ENCODE peak calls at places on chromosome 9, in four cellular contexts. T is body of pancreas, I is esophagus squamous epithelium, N is Peyer's patch. E is an unnamed sample.

GRCh38 chr9:23829580-23830458 is 3.8 kb upstream of the ELAVL2 start:
- DNase-seq in I (no peak), T (no peak), N (no peak), E (no peak)

GRCh38 chr9:83432104-83432627 is 106.0 kb downstream of the FRMD3 start:
- DNase-seq in I (no peak), T (peak), N (peak), E (peak)

GRCh38 chr9:134834217-134834956 is 46.2 kb upstream of the FCN2 start:
- DNase-seq in I (no peak), N (no peak), T (no peak), E (no peak)

GRCh38 chr9:123548749-123549545 is 192.9 kb downstream of the CRB2 start:
- DNase-seq in I (no peak), T (no peak), N (no peak), E (no peak)

GRCh38 chr9:86041331-86041741 is 58.0 kb downstream of the GOLM1 start:
- DNase-seq in I (no peak), N (no peak), T (no peak), E (no peak)

GRCh38 chr9:109604788-109605187 is 106.7 kb upstream of the PTPN3 start:
- DNase-seq in T (no peak), N (no peak), I (no peak), E (no peak)

GRCh38 chr9:69376651-69377050 is 51.6 kb downstream of the ENTREP1 start:
- DNase-seq in I (no peak), T (no peak), N (no peak), E (peak)

GRCh38 chr9:132116583-132116982 is 36.9 kb upstream of the MED27 start:
- DNase-seq in N (no peak), T (no peak), I (no peak), E (no peak)

GRCh38 chr9:81619353-81620008 is 69.9 kb downstream of the TLE1 start:
- DNase-seq in T (no peak), N (no peak), I (no peak), E (no peak)

GRCh38 chr9:73093740-73094379 is 57.8 kb upstream of the ANXA1 start:
- DNase-seq in T (no peak), N (no peak), I (no peak), E (no peak)

GRCh38 chr9:90593646-90594045 is 49.0 kb downstream of the DIRAS2 start:
- DNase-seq in T (no peak), I (no peak), N (no peak), E (no peak)

GRCh38 chr9:116656977-116657376 is 30.1 kb upstream of the TRIM32 start:
- DNase-seq in T (no peak), I (no peak), N (no peak), E (no peak)

GRCh38 chr9:133715866-133716563 is 22.1 kb downstream of the SARDH start:
- DNase-seq in N (no peak), I (no peak), T (no peak), E (no peak)

GRCh38 chr9:129889936-129890717 is 54.9 kb downstream of the USP20 start:
- DNase-seq in T (no peak), N (peak), I (no peak), E (no peak)

GRCh38 chr9:128887914-128888350 is 6.0 kb downstream of the LRRC8A start:
- DNase-seq in N (no peak), T (no peak), I (no peak), E (no peak)

GRCh38 chr9:136769710-136770191 is 5.4 kb upstream of the LCN15 start:
- DNase-seq in I (no peak), N (peak), T (peak), E (no peak)

GRCh38 chr9:131104016-131104740 is 7.8 kb downstream of the AIF1L start:
- DNase-seq in I (no peak), N (no peak), T (no peak), E (no peak)

GRCh38 chr9:18791074-18791473 is 241.9 kb downstream of the SAXO1 start:
- DNase-seq in N (no peak), I (no peak), T (no peak), E (no peak)

GRCh38 chr9:128712451-128713410 is 10.4 kb downstream of the PKN3 start:
- DNase-seq in I (no peak), N (peak), T (no peak), E (peak)

GRCh38 chr9:113677057-113677456 is 199.1 kb upstream of the ZNF618 start:
- DNase-seq in N (no peak), T (no peak), I (no peak), E (no peak)

GRCh38 chr9:8764041-8764440 is 964.5 kb upstream of the DMAC1 start:
- DNase-seq in T (no peak), I (no peak), N (no peak), E (no peak)

GRCh38 chr9:98132158-98132557 is 13.1 kb upstream of the TRIM14 start:
- DNase-seq in N (no peak), T (no peak), I (no peak), E (no peak)

GRCh38 chr9:136613824-136614371 is 48.8 kb upstream of the EGFL7 start:
- DNase-seq in N (no peak), T (no peak), I (no peak), E (no peak)

GRCh38 chr9:85020791-85021190 is 351.3 kb downstream of the NTRK2 start:
- DNase-seq in I (no peak), N (no peak), T (no peak), E (no peak)

GRCh38 chr9:98399950-98400683 is 144.7 kb upstream of the TBC1D2 start:
- DNase-seq in N (no peak), T (no peak), I (no peak), E (no peak)

GRCh38 chr9:96391021-96391765 is 7.7 kb upstream of the SLC35D2 start:
- DNase-seq in N (peak), T (peak), I (no peak), E (no peak)

GRCh38 chr9:21831841-21832509 is 29.5 kb downstream of the MTAP start:
- DNase-seq in N (no peak), I (no peak), T (no peak), E (no peak)

GRCh38 chr9:120713257-120714087 is 798 bp downstream of the MEGF9 start:
- DNase-seq in I (no peak), N (peak), T (peak), E (peak)

GRCh38 chr9:80074439-80074838 is 502.7 kb downstream of the TLE4 start:
- DNase-seq in I (no peak), T (no peak), N (no peak), E (no peak)

GRCh38 chr9:71962328-71962727 is 50.9 kb downstream of the C9orf85 start:
- DNase-seq in I (no peak), T (no peak), N (no peak), E (no peak)

GRCh38 chr9:71965403-71965802 is 54.0 kb downstream of the C9orf85 start:
- DNase-seq in T (no peak), N (no peak), I (no peak), E (no peak)

GRCh38 chr9:71968541-71969090 is 57.2 kb downstream of the C9orf85 start:
- DNase-seq in T (no peak), N (no peak), I (no peak), E (no peak)

DNA sequence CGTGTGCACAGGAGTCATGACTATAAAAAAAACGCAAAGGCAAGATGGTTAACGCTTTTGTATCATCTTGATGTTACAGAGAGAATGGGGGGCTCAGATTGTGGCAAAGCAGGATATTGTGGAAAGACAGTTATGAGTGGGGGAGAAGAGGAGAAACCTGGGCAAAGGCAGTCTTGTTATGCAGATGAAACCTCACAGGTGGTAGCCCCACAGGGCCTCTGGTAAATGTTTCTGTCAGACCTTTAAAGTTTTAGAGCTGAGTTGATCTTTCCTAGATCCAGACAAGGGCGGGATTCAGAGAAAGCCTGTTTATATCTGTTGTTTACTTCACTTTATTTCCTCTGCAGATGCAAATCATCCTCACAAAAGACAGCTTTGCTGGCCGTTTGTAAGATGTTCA is 55.2 kb downstream of the C9orf85 start:
- DNase-seq in N (no peak), I (no peak), T (no peak), E (no peak)
- H3K27ac ChIP-seq in N (no peak), I (no peak), T (no peak), E (no peak)

DNA sequence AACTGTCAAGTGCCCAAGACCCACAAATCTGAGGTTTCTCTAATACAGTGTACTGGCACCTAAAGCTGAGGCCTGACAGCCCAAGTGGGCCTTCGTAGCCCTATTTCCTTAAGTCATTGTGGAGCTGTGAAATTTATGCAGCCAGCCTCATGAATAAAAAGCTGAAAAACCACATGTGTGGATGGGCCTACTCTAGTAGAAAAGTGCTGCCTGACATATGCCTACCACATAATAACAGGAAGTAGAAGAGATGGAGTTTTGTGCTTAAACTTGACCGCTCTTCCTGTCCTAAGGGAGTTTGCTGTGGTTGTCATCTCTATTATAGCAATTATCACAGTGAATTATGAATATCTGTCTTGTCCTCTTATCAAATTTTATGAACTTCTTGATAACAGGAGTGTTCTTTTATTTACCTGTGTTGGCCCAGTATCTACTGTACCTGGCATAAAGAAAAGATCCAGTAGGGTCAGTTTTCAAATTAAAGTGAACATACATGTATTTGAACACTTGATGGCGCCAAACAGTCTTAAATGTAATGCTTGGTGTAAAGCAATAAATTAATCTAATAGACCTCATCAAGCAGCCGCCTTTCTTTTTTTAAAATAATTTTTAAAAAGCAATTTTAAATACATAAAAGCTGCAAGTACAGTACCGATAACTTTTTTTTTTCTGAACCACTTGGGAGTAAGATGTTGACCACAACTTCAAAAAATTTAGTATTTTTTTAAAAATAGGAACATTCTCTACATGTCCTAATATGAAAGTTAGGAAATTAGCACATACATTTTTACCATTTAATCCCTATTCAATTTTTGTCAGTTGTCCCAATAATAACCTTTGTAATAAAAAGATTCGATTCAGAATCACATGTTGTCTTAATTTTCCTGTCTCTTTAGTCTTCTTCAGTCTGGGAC is 51.0 kb downstream of the FKTN start:
- DNase-seq in N (no peak), T (no peak), I (no peak), E (no peak)
- H3K4me3 ChIP-seq in N (no peak), T (no peak), I (no peak), E (no peak)

DNA sequence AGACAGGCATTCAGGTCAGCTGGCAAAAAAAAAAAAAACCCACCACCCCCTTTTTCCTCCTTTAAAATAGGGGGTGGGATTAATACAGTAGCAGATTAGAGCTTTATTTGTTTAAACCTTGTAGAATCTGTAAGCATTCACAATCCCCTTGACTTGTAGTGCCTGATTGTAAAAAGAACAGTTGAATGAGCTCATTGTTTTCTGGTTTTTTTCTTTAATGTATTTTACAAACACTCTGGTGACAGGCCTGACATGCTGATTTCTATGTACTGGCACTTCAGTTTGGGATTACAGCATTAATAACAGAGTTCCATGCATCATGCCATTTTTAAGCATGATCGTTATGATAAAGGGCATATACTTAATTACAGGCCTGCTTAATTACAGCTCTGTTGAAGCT is 141.3 kb upstream of the LMX1B start:
- DNase-seq in N (no peak), I (no peak), T (no peak), E (no peak)
- H3K27ac ChIP-seq in N (no peak), I (no peak), T (no peak), E (no peak)

DNA sequence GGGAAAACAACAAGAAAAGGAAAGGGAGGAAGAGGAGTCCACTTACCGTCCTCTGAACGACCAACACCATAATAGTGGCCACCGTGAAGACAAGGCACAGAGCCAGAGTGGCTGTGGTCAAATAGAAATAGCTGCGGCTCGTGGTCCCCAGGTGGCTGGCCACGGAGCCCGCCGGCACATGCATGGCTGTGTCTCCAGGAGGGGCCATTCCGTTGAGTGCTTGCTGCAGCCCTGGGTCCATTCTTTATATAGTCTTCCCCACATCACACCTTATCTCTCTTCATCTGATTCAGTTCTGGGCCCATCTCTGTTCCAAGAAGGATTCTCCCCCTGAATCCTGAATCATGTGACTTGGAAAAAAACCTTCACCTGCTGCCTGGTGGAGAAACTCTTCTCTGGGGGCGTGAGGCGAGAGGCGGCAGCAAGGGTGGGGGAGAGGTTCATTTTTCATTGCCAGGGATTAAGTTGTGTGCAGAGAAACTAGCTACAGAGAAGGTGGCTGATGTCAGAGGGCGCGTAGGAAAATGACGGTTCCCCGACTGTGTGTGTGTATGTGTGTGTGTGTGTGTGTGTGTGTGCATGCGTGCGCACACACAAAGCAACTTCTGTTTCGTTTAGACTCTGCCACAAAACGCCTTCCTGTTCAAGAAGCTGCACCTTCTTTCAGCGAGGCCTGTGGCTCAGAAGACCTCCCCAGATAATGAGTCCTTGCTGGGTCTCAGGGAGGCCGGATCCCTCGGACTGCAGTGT is at the start of gene TNFSF8:
- DNase-seq in T (no peak), I (no peak), N (peak), E (no peak)
- H3K4me3 ChIP-seq in T (no peak), I (peak), N (peak), E (peak)

DNA sequence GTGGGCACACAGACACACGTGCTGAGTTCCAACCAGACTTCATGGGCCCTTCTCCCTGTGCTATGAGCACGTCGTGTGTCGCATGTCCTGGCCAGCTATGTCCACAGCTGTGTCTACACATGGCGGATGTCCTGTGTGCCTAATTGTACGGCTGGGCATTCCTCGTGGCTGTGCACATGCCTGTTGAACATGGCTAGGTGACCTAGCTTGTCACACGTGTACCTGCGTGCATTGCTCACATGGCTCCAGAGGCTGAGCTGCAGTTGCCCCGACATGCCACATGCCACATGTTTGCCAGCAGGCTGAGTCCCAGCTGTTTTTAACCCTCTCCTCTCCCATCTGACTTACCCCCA is 742 bp upstream of the AQP3 start:
- DNase-seq in I (no peak), T (peak), N (no peak), E (no peak)
- H3K27ac ChIP-seq in I (peak), T (no peak), N (no peak), E (no peak)

GRCh38 chr9:14180942-14181270 is 133.0 kb downstream of the NFIB start:
- DNase-seq in I (no peak), N (no peak), T (no peak), E (no peak)

GRCh38 chr9:14183001-14183400 is 130.9 kb downstream of the NFIB start:
- DNase-seq in I (no peak), N (no peak), T (no peak), E (no peak)

GRCh38 chr9:14175778-14176177 is 138.2 kb downstream of the NFIB start:
- DNase-seq in N (no peak), T (no peak), I (no peak), E (no peak)

GRCh38 chr9:14179449-14179848 is 134.5 kb downstream of the NFIB start:
- DNase-seq in N (no peak), I (no peak), T (peak), E (no peak)

DNA sequence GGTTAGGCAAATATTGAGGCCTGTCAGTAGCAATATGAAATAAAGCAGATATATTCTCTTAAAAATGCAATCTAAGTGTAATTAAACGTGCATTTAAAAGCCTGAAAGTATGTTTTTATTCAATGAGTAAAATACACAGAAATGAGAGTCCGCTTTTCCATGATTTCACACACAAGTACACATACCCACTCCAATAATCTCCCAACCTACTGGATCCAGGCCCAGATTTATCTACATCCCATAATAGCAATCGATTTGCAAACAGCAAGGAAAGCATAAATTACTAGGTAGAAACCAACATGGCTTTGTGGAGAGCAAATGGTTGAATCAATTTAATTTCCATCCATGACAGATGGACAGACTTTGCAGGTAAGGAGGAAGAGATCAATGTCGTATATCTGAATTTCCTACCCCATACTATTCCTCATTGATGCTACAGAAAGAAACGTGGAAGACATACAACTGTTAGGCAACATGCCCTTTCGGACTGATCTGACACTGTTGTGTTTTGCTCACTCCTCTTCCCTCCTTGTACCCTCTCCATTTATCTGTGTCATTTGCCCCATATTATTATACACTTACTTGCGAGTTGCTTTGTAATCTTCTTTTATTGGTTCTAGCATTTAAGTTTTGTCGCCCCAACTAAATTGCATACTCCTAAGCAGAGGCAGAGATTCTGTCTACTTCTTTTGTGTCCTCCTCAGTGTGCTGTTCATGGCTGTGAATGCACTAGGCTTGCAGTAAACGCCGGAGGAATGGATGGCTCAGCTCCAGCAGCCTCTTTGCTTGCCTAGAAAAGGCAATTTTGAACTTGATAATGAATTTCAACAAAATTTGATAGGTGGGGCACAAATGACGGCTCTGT is 133.6 kb downstream of the NFIB start:
- DNase-seq in N (no peak), I (no peak), T (peak), E (no peak)
- H3K4me3 ChIP-seq in N (no peak), I (no peak), T (no peak), E (peak)

E was measured in coronary artery.